ENCODE peak calls at places on chromosome 20, in seven cellular contexts. O is tibial nerve, D is mucosa of descending colon, K is AG09319, N is BE2C, W is fibroblast of mammary gland, C is osteoblast. A is an unnamed sample.

GRCh38 chr20:21240394-21240793 is 62.7 kb upstream of the XRN2 start:
- DNase-seq in W (no peak), N (no peak), D (no peak), C (no peak), O (no peak), K (no peak), A (no peak)

GRCh38 chr20:58895796-58896180 is 43.3 kb downstream of the GNAS start:
- DNase-seq in N (peak; percentile 42), K (no peak), C (no peak), D (no peak), W (no peak), O (no peak), A (no peak)

GRCh38 chr20:32355417-32355841 is 2.7 kb upstream of the ASXL1 start:
- DNase-seq in W (no peak), K (no peak), O (no peak), D (no peak), N (no peak), C (no peak), A (no peak)

GRCh38 chr20:48772183-48772976 is 55.4 kb downstream of the PREX1 start:
- DNase-seq in W (no peak), C (no peak), O (peak; percentile 46), K (no peak), D (no peak), N (no peak), A (no peak)

GRCh38 chr20:10674684-10675455 is 1.1 kb upstream of the JAG1 start:
- DNase-seq in K (no peak), O (peak; percentile 59), D (peak; percentile 92), C (peak; percentile 96), W (peak; percentile 49), N (peak; percentile 77), A (peak; percentile 83)

GRCh38 chr20:47680804-47681529 is 104.3 kb downstream of the SULF2 start:
- DNase-seq in O (no peak), K (no peak), W (no peak), D (no peak), N (no peak), C (no peak), A (no peak)

GRCh38 chr20:58688838-58689237 is 3.8 kb upstream of the NPEPL1 start:
- DNase-seq in N (no peak), O (no peak), W (no peak), K (no peak), C (peak; percentile 27), D (no peak), A (no peak)

GRCh38 chr20:22248052-22248667 is 336.2 kb downstream of the FOXA2 start:
- DNase-seq in D (no peak), C (no peak), N (peak; percentile 13), K (no peak), O (no peak), W (peak; percentile 16), A (no peak)

GRCh38 chr20:49052334-49052733 is 6.2 kb downstream of the CSE1L start:
- DNase-seq in N (no peak), K (no peak), D (no peak), O (no peak), W (peak; percentile 7), C (no peak), A (no peak)

GRCh38 chr20:12110274-12110673 is 192.6 kb downstream of the BTBD3 start:
- DNase-seq in C (no peak), K (no peak), O (no peak), W (no peak), D (no peak), N (no peak), A (no peak)

GRCh38 chr20:17816804-17817590 is 117.2 kb downstream of the BANF2 start:
- DNase-seq in N (no peak), O (no peak), D (no peak), W (no peak), K (no peak), C (no peak), A (no peak)

GRCh38 chr20:17610566-17611289 is 40.9 kb downstream of the DSTN start:
- DNase-seq in K (no peak), D (peak; percentile 80), N (no peak), O (no peak), C (peak; percentile 58), W (no peak), A (no peak)

GRCh38 chr20:17406191-17406590 is 125.0 kb downstream of the BFSP1 start:
- DNase-seq in D (no peak), K (no peak), W (no peak), O (no peak), N (no peak), C (no peak), A (no peak)

GRCh38 chr20:50969912-50970311 is 11.3 kb downstream of the MOCS3 start:
- DNase-seq in K (no peak), D (no peak), W (no peak), C (no peak), O (no peak), N (no peak), A (no peak)

GRCh38 chr20:53643031-53643832 is 49.6 kb upstream of the ZNF217 start:
- DNase-seq in N (no peak), D (peak; percentile 67), W (peak; percentile 80), O (no peak), C (peak; percentile 81), K (no peak), A (no peak)

GRCh38 chr20:10783660-10784336 is 110.0 kb upstream of the JAG1 start:
- DNase-seq in C (peak; percentile 23), O (no peak), W (no peak), N (no peak), D (no peak), K (no peak), A (no peak)

GRCh38 chr20:58659841-58660240 is 8.8 kb downstream of the STX16 start:
- DNase-seq in O (no peak), K (no peak), W (no peak), N (no peak), D (no peak), C (no peak), A (no peak)

GRCh38 chr20:51720854-51721253 is 47.3 kb downstream of the ATP9A start:
- DNase-seq in W (no peak), N (no peak), D (no peak), C (no peak), O (no peak), K (no peak), A (no peak)

GRCh38 chr20:6700563-6701328 is 66.7 kb upstream of the BMP2 start:
- DNase-seq in C (no peak), K (no peak), O (no peak), W (no peak), N (no peak), D (peak; percentile 40), A (no peak)

GRCh38 chr20:21352703-21353102 is 44.6 kb downstream of the NKX2-4 start:
- DNase-seq in N (no peak), C (peak; percentile 76), W (peak; percentile 61), K (no peak), O (no peak), D (no peak), A (no peak)

GRCh38 chr20:41260734-41261220 is 56.8 kb downstream of the ZHX3 start:
- DNase-seq in O (no peak), D (no peak), N (no peak), C (no peak), K (no peak), W (no peak), A (no peak)

GRCh38 chr20:35503841-35504460 is 25.5 kb downstream of the C20orf173 start:
- DNase-seq in N (peak; percentile 74), O (no peak), C (no peak), D (no peak), K (no peak), W (no peak), A (no peak)

GRCh38 chr20:57672164-57672563 is 37.7 kb downstream of the PMEPA1 start:
- DNase-seq in K (no peak), W (peak; percentile 12), O (no peak), N (peak; percentile 52), C (no peak), D (no peak), A (no peak)

GRCh38 chr20:34871320-34871926 is 1.2 kb downstream of the GGT7 start:
- DNase-seq in D (no peak), O (no peak), W (no peak), C (no peak), K (no peak), N (no peak), A (no peak)

GRCh38 chr20:38229376-38230252 is 30.9 kb downstream of the KIAA1755 start:
- DNase-seq in O (no peak), K (no peak), N (no peak), C (peak; percentile 93), D (no peak), W (peak; percentile 46), A (no peak)
- TF ChIP-seq CTCF in O (peak; percentile 44), K (peak; percentile 56), N (peak; percentile 56), C (peak; percentile 59), D (no peak), W (peak; percentile 72), A (peak; percentile 58)

GRCh38 chr20:24439737-24440136 is 29.7 kb upstream of the SYNDIG1 start:
- DNase-seq in W (no peak), K (no peak), N (no peak), C (no peak), O (no peak), D (no peak), A (no peak)

GRCh38 chr20:24442909-24443308 is 26.5 kb upstream of the SYNDIG1 start:
- DNase-seq in O (no peak), N (no peak), K (no peak), D (no peak), W (no peak), C (no peak), A (no peak)

GRCh38 chr20:24441600-24441999 is 27.8 kb upstream of the SYNDIG1 start:
- DNase-seq in O (no peak), W (no peak), K (no peak), D (no peak), C (no peak), N (no peak), A (no peak)

GRCh38 chr20:24437322-24438090 is 31.9 kb upstream of the SYNDIG1 start:
- DNase-seq in D (peak; percentile 32), W (no peak), N (no peak), C (no peak), K (no peak), O (no peak), A (no peak)

GRCh38 chr20:24438331-24438730 is 31.1 kb upstream of the SYNDIG1 start:
- DNase-seq in O (no peak), C (no peak), N (no peak), W (no peak), K (no peak), D (no peak), A (no peak)
- TF ChIP-seq CTCF in O (no peak), C (no peak), N (no peak), W (no peak), K (no peak), D (no peak), A (no peak)

DNA sequence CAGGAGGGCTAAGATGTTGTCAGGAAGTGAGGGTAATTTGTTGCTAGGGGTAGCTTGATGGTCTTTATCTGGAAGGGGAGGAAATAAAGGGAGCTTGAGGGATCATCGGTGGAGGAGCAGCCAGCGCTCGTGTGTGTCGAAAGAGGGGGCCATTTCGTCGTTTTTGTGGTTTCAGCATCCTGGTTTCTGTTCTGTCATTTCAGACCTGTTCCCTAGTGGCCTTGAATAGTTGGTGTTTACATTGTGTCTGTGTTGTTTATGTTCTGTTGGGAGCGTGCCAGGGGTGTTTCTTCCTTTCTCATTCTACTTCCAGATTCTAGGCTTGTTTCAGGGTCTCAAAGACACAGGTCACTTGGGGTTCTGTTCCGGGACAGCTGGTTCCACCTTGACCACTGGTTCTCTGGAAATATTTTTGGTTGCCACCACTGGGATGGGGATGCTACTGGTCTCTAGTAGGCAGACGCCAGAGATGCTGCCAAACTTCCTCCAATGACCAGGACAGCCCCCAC is 113.9 kb upstream of the NAA20 start:
- DNase-seq in K (no peak), D (peak; percentile 43), O (no peak), W (peak; percentile 19), N (peak; percentile 22), C (no peak), A (no peak)
- TF ChIP-seq CTCF in K (peak; percentile 15), D (no peak), O (peak; percentile 27), W (no peak), N (peak; percentile 50), C (peak; percentile 35), A (no peak)

GRCh38 chr20:1177680-1178079 is 7.1 kb downstream of the TMEM74B start:
- DNase-seq in W (peak; percentile 12), C (peak; percentile 73), N (no peak), K (no peak), D (no peak), O (no peak), A (no peak)
- TF ChIP-seq CTCF in W (no peak), C (peak; percentile 19), N (no peak), K (no peak), D (no peak), O (no peak), A (peak; percentile 25)

A was measured in progenitor cell of endocrine pancreas.